ENCODE peak calls at places on chromosomes 4 and X, in four cellular contexts. Y is SK-N-SH, R is heart right ventricle, I is tibial artery. O is an unnamed sample.

GRCh38 chrX:153970398-153971123 is 1.1 kb downstream of the HCFC1 start:
- DNase-seq in Y (peak), R (peak), I (no peak), O (peak)

GRCh38 chrX:13699183-13699826 is 10.4 kb downstream of the RAB9A start:
- DNase-seq in Y (no peak), R (peak), I (no peak), O (peak)

GRCh38 chrX:9316096-9316495 is 148.8 kb upstream of the TBL1X start:
- DNase-seq in R (no peak), I (no peak), Y (no peak), O (no peak)

GRCh38 chr4:182306792-182307507 is 63.7 kb downstream of the TENM3 start:
- DNase-seq in Y (no peak), R (no peak), I (no peak), O (peak)

GRCh38 chrX:85897376-85898110 is 149.8 kb downstream of the CHM start:
- DNase-seq in Y (no peak), R (no peak), I (no peak), O (no peak)

GRCh38 chrX:107687445-107687844 is 59.1 kb downstream of the PRPS1 start:
- DNase-seq in Y (no peak), I (no peak), R (no peak), O (no peak)

GRCh38 chr4:148065069-148065468 is 333.2 kb downstream of the ARHGAP10 start:
- DNase-seq in I (no peak), Y (no peak), R (no peak), O (peak)

GRCh38 chr4:73742776-73743175 is 2.4 kb downstream of the CXCL8 start:
- DNase-seq in Y (no peak), I (no peak), R (no peak), O (no peak)

GRCh38 chr4:135122457-135122856 is 920.9 kb upstream of the PABPC4L start:
- DNase-seq in R (no peak), Y (no peak), I (no peak), O (no peak)

GRCh38 chr4:27463816-27464215 is 603.2 kb downstream of the STIM2 start:
- DNase-seq in Y (no peak), I (no peak), R (no peak), O (peak)

GRCh38 chrX:1393871-1394615 is 2.1 kb upstream of the SLC25A6 start:
- DNase-seq in R (no peak), Y (no peak), I (peak), O (no peak)

GRCh38 chr4:8503801-8504200 is 63.2 kb downstream of the TRMT44 start:
- DNase-seq in I (no peak), R (no peak), Y (no peak), O (no peak)

GRCh38 chr4:51866835-51867234 is 23.9 kb downstream of the DCUN1D4 start:
- DNase-seq in Y (no peak), I (no peak), R (peak), O (no peak)

GRCh38 chr4:100075486-100076270 is 114.6 kb downstream of the DDIT4L start:
- DNase-seq in I (no peak), R (no peak), Y (no peak), O (peak)

GRCh38 chr4:83490876-83491450 is 6.1 kb upstream of the ABRAXAS1 start:
- DNase-seq in R (no peak), I (no peak), Y (peak), O (peak)

DNA sequence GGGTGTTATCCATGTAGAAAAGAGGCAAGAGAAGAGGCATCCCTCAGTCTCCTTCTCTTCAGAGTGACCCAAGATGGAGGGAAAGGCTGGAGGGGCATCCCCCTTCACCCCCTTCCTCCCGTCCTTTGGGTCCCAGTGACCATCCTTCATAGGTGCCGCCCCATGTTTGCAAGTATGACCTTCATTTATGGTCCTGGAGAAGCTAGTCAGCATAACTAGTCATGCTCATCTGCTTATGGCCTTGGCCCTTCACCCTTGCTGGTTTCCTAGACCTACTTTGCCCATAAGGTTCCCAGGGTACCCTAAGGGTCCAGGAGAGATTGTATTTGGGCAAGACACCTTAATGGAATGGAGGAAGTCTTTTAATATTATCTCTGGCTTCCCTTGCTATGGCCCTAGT is 46.7 kb downstream of the HMGB2 start:
- DNase-seq in I (no peak), R (no peak), Y (no peak), O (no peak)
- TF ChIP-seq CTCF in I (no peak), R (no peak), Y (no peak), O (no peak)

GRCh38 chrX:70423937-70424336 is 823 bp downstream of the GDPD2 start:
- DNase-seq in R (no peak), Y (no peak), I (no peak), O (no peak)

GRCh38 chrX:70426286-70427278 is 3.5 kb downstream of the GDPD2 start:
- DNase-seq in R (no peak), I (no peak), Y (no peak), O (no peak)

GRCh38 chrX:70422886-70423336 is at the start of gene GDPD2:
- DNase-seq in Y (peak), I (no peak), R (no peak), O (peak)

GRCh38 chrX:70424801-70425200 is 1.7 kb downstream of the GDPD2 start:
- DNase-seq in R (no peak), I (no peak), Y (no peak), O (no peak)

DNA sequence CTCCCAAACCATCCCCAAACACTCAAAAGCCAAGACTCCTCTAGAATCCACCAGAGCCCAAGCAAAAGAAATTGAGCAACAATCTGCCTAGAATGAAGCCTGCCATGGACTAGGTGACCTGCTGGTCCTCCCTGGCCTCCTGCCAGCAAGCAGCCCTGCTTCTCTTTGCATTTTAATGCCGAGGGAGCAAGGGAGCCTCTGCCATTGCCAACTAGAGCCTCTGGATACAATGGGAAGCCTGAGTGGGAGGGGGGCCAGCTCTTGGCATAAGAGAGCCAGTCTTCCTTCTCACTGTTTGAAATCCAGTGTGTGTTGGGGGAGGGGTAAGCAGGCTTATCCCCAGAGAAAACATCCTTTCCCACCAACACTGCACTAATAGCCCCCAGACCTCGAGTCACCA is 1.5 kb upstream of the GDPD2 start:
- DNase-seq in R (no peak), Y (no peak), I (no peak), O (no peak)
- H3K4me3 ChIP-seq in R (no peak), Y (no peak), I (no peak), O (no peak)

GRCh38 chr4:177671387-177671786 is 229.2 kb upstream of the AGA start:
- DNase-seq in I (no peak), Y (no peak), R (no peak), O (no peak)

GRCh38 chr4:177671845-177672244 is 229.6 kb upstream of the AGA start:
- DNase-seq in Y (no peak), I (no peak), R (no peak), O (no peak)

GRCh38 chr4:177667687-177668086 is 225.4 kb upstream of the AGA start:
- DNase-seq in R (no peak), I (no peak), Y (no peak), O (peak)
- TF ChIP-seq CTCF in R (no peak), I (no peak), Y (peak), O (peak)

DNA sequence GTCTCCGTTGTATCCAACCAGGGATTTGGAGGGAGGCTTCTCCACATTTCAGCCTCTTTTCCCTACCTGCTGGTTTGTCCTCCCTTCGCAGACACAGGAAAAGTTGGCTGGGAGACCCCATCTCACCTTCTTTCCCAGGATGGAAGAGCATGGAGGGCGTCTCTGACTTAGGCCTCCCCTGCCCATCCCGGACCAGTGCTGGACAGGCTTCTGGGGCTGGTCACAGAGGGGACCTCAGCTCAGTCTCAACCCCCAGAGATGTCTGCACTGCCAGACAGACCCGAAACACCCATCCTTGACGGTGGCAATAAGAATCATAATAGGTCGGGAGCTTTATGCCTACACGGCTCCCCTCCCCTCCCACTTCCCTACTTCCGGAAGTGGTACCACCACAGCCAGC is 1.6 kb downstream of the WFS1 start:
- DNase-seq in R (no peak), I (no peak), Y (no peak), O (no peak)
- H3K4me3 ChIP-seq in R (peak), I (peak), Y (no peak), O (no peak)

GRCh38 chr4:2364654-2365053 is 53.8 kb downstream of the ZFYVE28 start:
- DNase-seq in Y (no peak), R (peak), I (no peak), O (peak)

GRCh38 chr4:2365054-2365912 is 53.2 kb downstream of the ZFYVE28 start:
- DNase-seq in R (no peak), I (no peak), Y (no peak), O (no peak)

GRCh38 chr4:2362286-2363055 is 56.0 kb downstream of the ZFYVE28 start:
- DNase-seq in Y (no peak), I (no peak), R (no peak), O (no peak)

GRCh38 chr4:2363056-2363719 is 55.3 kb downstream of the ZFYVE28 start:
- DNase-seq in R (no peak), Y (no peak), I (no peak), O (no peak)

DNA sequence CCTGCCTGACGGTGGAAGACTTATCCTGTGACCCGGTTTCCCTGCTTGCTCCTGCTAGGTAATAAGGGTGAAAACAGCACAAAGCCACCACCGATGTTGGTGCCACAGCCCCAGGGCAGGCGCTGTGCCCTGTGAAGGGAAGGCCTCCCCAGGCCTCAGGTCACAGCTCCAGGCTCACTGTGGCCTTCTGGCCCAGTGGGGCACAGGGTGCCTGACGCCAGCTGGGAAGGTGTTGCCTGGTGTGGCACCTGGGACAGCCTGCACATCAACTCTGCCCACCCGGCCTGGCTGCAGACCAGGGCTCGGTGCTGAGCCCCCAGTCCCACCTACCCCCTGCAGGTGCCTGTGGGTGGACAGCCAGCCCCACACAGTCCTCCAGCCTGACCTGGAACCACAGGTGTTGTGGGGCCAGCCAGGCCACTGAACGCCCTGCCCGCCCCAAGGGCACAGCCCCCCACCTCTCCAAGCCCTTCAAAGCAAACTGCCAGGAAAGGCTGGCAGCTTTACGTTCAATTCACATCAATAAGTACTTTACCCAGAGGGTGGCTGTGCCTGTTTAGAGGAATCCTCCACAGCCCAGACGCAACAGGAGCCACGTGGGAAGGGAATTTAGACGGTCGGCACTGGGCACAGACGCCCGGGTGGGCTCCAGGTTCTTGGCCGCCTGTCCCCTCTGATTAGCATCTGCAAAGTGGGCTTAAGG is 54.3 kb downstream of the ZFYVE28 start:
- DNase-seq in Y (no peak), R (no peak), I (no peak), O (no peak)
- TF ChIP-seq CTCF in Y (no peak), R (no peak), I (no peak), O (no peak)

O was measured in epithelial cell of esophagus.